ENCODE peak calls at places on chromosome 9, in six cellular contexts. One of them, this sample, is unnamed. For H3K4me1, the result is how much of the 10 kb centered on the place peaks cover.

GRCh38 chr9:3879731-3880493 is 354.1 kb upstream of the RFX3 start:
- DNase-seq in HepG2: no peak
- DNase-seq in GM23338: no peak
- DNase-seq in neuronal stem cell: no peak
- DNase-seq in upper lobe of right lung: no peak
- DNase-seq in hepatocyte: no peak
- DNase-seq in this sample: no peak

GRCh38 chr9:3329361-3329760 is 196.4 kb downstream of the RFX3 start:
- DNase-seq in HepG2: no peak
- DNase-seq in GM23338: no peak
- DNase-seq in neuronal stem cell: no peak
- DNase-seq in upper lobe of right lung: no peak
- DNase-seq in hepatocyte: no peak
- DNase-seq in this sample: no peak

GRCh38 chr9:35737143-35737542 is 4.7 kb downstream of the CREB3 start:
- DNase-seq in HepG2: no peak
- DNase-seq in GM23338: no peak
- DNase-seq in neuronal stem cell: no peak
- DNase-seq in upper lobe of right lung: no peak
- DNase-seq in hepatocyte: no peak
- DNase-seq in this sample: no peak

GRCh38 chr9:34047864-34048729 is 590 bp downstream of the UBAP2 start:
- DNase-seq in HepG2: peak
- DNase-seq in GM23338: peak
- DNase-seq in neuronal stem cell: peak
- DNase-seq in upper lobe of right lung: peak
- DNase-seq in hepatocyte: peak
- DNase-seq in this sample: peak

GRCh38 chr9:108831496-108832178 is 24.1 kb downstream of the ACTL7B start:
- DNase-seq in HepG2: no peak
- DNase-seq in GM23338: no peak
- DNase-seq in neuronal stem cell: no peak
- DNase-seq in upper lobe of right lung: no peak
- DNase-seq in hepatocyte: no peak
- DNase-seq in this sample: no peak

GRCh38 chr9:4020038-4020746 is 279.7 kb downstream of the GLIS3 start:
- DNase-seq in HepG2: no peak
- DNase-seq in GM23338: no peak
- DNase-seq in neuronal stem cell: no peak
- DNase-seq in upper lobe of right lung: no peak
- DNase-seq in hepatocyte: peak
- DNase-seq in this sample: no peak

GRCh38 chr9:2524601-2525000 is 97.0 kb upstream of the VLDLR start:
- DNase-seq in HepG2: no peak
- DNase-seq in GM23338: no peak
- DNase-seq in neuronal stem cell: no peak
- DNase-seq in upper lobe of right lung: no peak
- DNase-seq in hepatocyte: peak
- DNase-seq in this sample: no peak

GRCh38 chr9:127451681-127452480 is 571 bp downstream of the LRSAM1 start:
- DNase-seq in HepG2: no peak
- DNase-seq in GM23338: peak
- DNase-seq in neuronal stem cell: no peak
- DNase-seq in upper lobe of right lung: peak
- DNase-seq in hepatocyte: peak
- DNase-seq in this sample: peak

GRCh38 chr9:98263080-98263479 is 7.6 kb upstream of the TBC1D2 start:
- DNase-seq in HepG2: no peak
- DNase-seq in GM23338: no peak
- DNase-seq in neuronal stem cell: no peak
- DNase-seq in upper lobe of right lung: no peak
- DNase-seq in hepatocyte: no peak
- DNase-seq in this sample: no peak

GRCh38 chr9:37464006-37464405 is 1.2 kb downstream of the ZBTB5 start:
- DNase-seq in HepG2: no peak
- DNase-seq in GM23338: no peak
- DNase-seq in neuronal stem cell: no peak
- DNase-seq in upper lobe of right lung: no peak
- DNase-seq in hepatocyte: no peak
- DNase-seq in this sample: no peak

GRCh38 chr9:93895535-93895934 is 59.6 kb downstream of the BARX1 start:
- DNase-seq in HepG2: no peak
- DNase-seq in GM23338: no peak
- DNase-seq in neuronal stem cell: no peak
- DNase-seq in upper lobe of right lung: no peak
- DNase-seq in hepatocyte: no peak
- DNase-seq in this sample: peak

GRCh38 chr9:109297899-109298298 is 23.0 kb downstream of the EPB41L4B start:
- DNase-seq in HepG2: no peak
- DNase-seq in GM23338: no peak
- DNase-seq in neuronal stem cell: no peak
- DNase-seq in upper lobe of right lung: no peak
- DNase-seq in hepatocyte: no peak
- DNase-seq in this sample: no peak

GRCh38 chr9:124768275-124768674 is 2.8 kb downstream of the NR6A1 start:
- DNase-seq in HepG2: no peak
- DNase-seq in GM23338: no peak
- DNase-seq in neuronal stem cell: no peak
- DNase-seq in upper lobe of right lung: no peak
- DNase-seq in hepatocyte: no peak
- DNase-seq in this sample: no peak

GRCh38 chr9:35335164-35335563 is 154.7 kb upstream of the RUSC2 start:
- DNase-seq in HepG2: no peak
- DNase-seq in GM23338: no peak
- DNase-seq in neuronal stem cell: no peak
- DNase-seq in upper lobe of right lung: no peak
- DNase-seq in hepatocyte: no peak
- DNase-seq in this sample: no peak

GRCh38 chr9:125511780-125512179 is 195.2 kb downstream of the MAPKAP1 start:
- DNase-seq in HepG2: no peak
- DNase-seq in GM23338: no peak
- DNase-seq in neuronal stem cell: no peak
- DNase-seq in upper lobe of right lung: no peak
- DNase-seq in hepatocyte: no peak
- DNase-seq in this sample: no peak

GRCh38 chr9:16728128-16728505 is 142.4 kb downstream of the BNC2 start:
- DNase-seq in HepG2: no peak
- DNase-seq in GM23338: no peak
- DNase-seq in neuronal stem cell: no peak
- DNase-seq in upper lobe of right lung: no peak
- DNase-seq in hepatocyte: no peak
- DNase-seq in this sample: no peak

GRCh38 chr9:16729656-16730055 is 140.8 kb downstream of the BNC2 start:
- DNase-seq in HepG2: no peak
- DNase-seq in GM23338: no peak
- DNase-seq in neuronal stem cell: no peak
- DNase-seq in upper lobe of right lung: no peak
- DNase-seq in hepatocyte: no peak
- DNase-seq in this sample: no peak

GRCh38 chr9:16730162-16730561 is 140.3 kb downstream of the BNC2 start:
- DNase-seq in HepG2: no peak
- DNase-seq in GM23338: peak
- DNase-seq in neuronal stem cell: no peak
- DNase-seq in upper lobe of right lung: no peak
- DNase-seq in hepatocyte: no peak
- DNase-seq in this sample: no peak

GRCh38 chr9:16735000-16735399 is 135.5 kb downstream of the BNC2 start:
- DNase-seq in HepG2: no peak
- DNase-seq in GM23338: no peak
- DNase-seq in neuronal stem cell: no peak
- DNase-seq in upper lobe of right lung: no peak
- DNase-seq in hepatocyte: no peak
- DNase-seq in this sample: no peak

GRCh38 chr9:16732546-16732945 is 137.9 kb downstream of the BNC2 start:
- DNase-seq in HepG2: no peak
- DNase-seq in GM23338: no peak
- DNase-seq in neuronal stem cell: no peak
- DNase-seq in upper lobe of right lung: no peak
- DNase-seq in hepatocyte: no peak
- DNase-seq in this sample: no peak
- H3K4me1 ChIP-seq in HepG2: under half
- H3K4me1 ChIP-seq in GM23338: half or more
- H3K4me1 ChIP-seq in neuronal stem cell: under half
- H3K4me1 ChIP-seq in upper lobe of right lung: under half
- H3K4me1 ChIP-seq in hepatocyte: under half
- H3K4me1 ChIP-seq in this sample: under half

GRCh38 chr9:16246785-16247184 is 623.7 kb downstream of the BNC2 start:
- DNase-seq in HepG2: no peak
- DNase-seq in GM23338: no peak
- DNase-seq in neuronal stem cell: no peak
- DNase-seq in upper lobe of right lung: no peak
- DNase-seq in hepatocyte: no peak
- DNase-seq in this sample: no peak

GRCh38 chr9:16248816-16249215 is 621.7 kb downstream of the BNC2 start:
- DNase-seq in HepG2: no peak
- DNase-seq in GM23338: no peak
- DNase-seq in neuronal stem cell: no peak
- DNase-seq in upper lobe of right lung: no peak
- DNase-seq in hepatocyte: no peak
- DNase-seq in this sample: no peak

GRCh38 chr9:16243798-16244197 is 626.7 kb downstream of the BNC2 start:
- DNase-seq in HepG2: no peak
- DNase-seq in GM23338: peak
- DNase-seq in neuronal stem cell: peak
- DNase-seq in upper lobe of right lung: no peak
- DNase-seq in hepatocyte: peak
- DNase-seq in this sample: no peak

GRCh38 chr9:16247188-16247875 is 623.1 kb downstream of the BNC2 start:
- DNase-seq in HepG2: no peak
- DNase-seq in GM23338: no peak
- DNase-seq in neuronal stem cell: no peak
- DNase-seq in upper lobe of right lung: no peak
- DNase-seq in hepatocyte: no peak
- DNase-seq in this sample: no peak

DNA sequence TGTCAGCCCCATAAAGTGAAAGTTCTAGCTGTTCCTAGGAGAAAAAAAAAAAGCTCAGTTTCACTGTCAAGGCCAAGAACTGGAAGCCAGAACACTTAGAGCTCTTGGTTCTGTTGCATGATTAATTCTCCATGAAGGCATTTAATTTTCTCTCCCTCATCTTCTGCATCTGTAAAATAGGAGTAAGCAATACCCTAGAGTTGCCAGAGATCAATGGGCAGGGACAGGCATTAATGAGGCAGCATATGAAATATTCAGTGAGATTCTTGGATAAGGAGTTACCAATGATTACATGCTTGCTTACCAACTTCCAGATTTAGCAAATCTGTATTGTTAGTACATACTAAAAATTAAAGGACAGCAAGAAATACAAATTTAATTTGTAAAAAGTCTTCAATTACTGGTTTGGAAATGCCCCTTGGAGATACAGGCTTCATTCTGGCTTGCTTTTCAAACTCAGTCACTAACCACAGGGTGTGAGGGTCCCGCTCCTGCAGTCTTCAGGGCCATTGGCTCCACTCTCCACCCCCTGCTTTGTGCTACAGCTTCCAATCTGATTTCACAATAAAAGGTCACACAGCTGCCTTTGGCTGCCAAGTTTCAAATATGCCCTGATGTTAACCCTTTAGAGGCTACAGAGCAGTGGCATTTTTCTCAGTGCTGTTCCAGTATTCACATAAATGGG is 624.6 kb downstream of the BNC2 start:
- DNase-seq in HepG2: no peak
- DNase-seq in GM23338: no peak
- DNase-seq in neuronal stem cell: no peak
- DNase-seq in upper lobe of right lung: no peak
- DNase-seq in hepatocyte: no peak
- DNase-seq in this sample: no peak
- H3K4me1 ChIP-seq in HepG2: under half
- H3K4me1 ChIP-seq in GM23338: under half
- H3K4me1 ChIP-seq in neuronal stem cell: under half
- H3K4me1 ChIP-seq in upper lobe of right lung: under half
- H3K4me1 ChIP-seq in hepatocyte: under half
- H3K4me1 ChIP-seq in this sample: under half

DNA sequence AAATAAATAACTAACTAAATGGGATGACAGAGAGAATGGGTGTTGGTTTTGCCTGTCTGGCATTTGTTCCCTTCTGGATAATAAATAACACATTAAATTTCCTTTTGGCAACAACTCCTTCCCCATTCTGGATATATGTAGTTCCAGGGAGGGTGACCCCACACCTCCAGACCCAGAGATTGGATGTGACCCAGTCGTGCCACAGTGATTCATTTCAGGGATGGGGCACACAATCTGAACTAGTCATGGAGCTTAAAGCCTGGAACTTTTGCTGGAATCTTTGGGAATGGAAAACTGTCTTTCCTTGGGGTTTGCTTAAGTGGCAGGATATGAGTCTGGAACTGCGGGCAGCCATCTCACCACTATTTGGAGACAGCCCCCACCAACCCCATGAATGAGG is 11.3 kb downstream of the KLF9 start:
- DNase-seq in HepG2: no peak
- DNase-seq in GM23338: no peak
- DNase-seq in neuronal stem cell: no peak
- DNase-seq in upper lobe of right lung: no peak
- DNase-seq in hepatocyte: no peak
- DNase-seq in this sample: no peak
- H3K4me1 ChIP-seq in HepG2: under half
- H3K4me1 ChIP-seq in GM23338: under half
- H3K4me1 ChIP-seq in neuronal stem cell: under half
- H3K4me1 ChIP-seq in upper lobe of right lung: half or more
- H3K4me1 ChIP-seq in hepatocyte: under half
- H3K4me1 ChIP-seq in this sample: half or more

GRCh38 chr9:71752352-71752751 is 16.0 kb downstream of the CEMIP2 start:
- DNase-seq in HepG2: no peak
- DNase-seq in GM23338: no peak
- DNase-seq in neuronal stem cell: no peak
- DNase-seq in upper lobe of right lung: no peak
- DNase-seq in hepatocyte: no peak
- DNase-seq in this sample: no peak
- H3K4me1 ChIP-seq in HepG2: half or more
- H3K4me1 ChIP-seq in GM23338: half or more
- H3K4me1 ChIP-seq in neuronal stem cell: under half
- H3K4me1 ChIP-seq in upper lobe of right lung: under half
- H3K4me1 ChIP-seq in hepatocyte: under half
- H3K4me1 ChIP-seq in this sample: under half

GRCh38 chr9:116987902-116988301 is 300.8 kb downstream of the TRIM32 start:
- DNase-seq in HepG2: no peak
- DNase-seq in GM23338: no peak
- DNase-seq in neuronal stem cell: no peak
- DNase-seq in upper lobe of right lung: no peak
- DNase-seq in hepatocyte: no peak
- DNase-seq in this sample: no peak
- H3K4me1 ChIP-seq in HepG2: under half
- H3K4me1 ChIP-seq in GM23338: under half
- H3K4me1 ChIP-seq in neuronal stem cell: under half
- H3K4me1 ChIP-seq in upper lobe of right lung: under half
- H3K4me1 ChIP-seq in hepatocyte: under half
- H3K4me1 ChIP-seq in this sample: under half

This sample was measured in heart left ventricle.